ENCODE peak calls at places on chromosomes 2 and 18, in eight cellular contexts. One of them, this sample, is unnamed.

GRCh38 chr2:162058973-162059668 is 14.9 kb downstream of the DPP4 start:
- DNase-seq in amniotic stem cell: no peak
- DNase-seq in NCI-H2227 treated with DMSO at 0.1 percent for 48 hours: no peak
- DNase-seq in fibroblast of mammary gland: no peak
- DNase-seq in stimulated activated CD4-positive, alpha-beta T cell treated with anti-CD3 and anti-CD28 coated beads, Interleukin-15, amount 100 ng/mL, for 1 hour: no peak
- DNase-seq in stomach: no peak
- DNase-seq in WERI-Rb-1: no peak
- DNase-seq in KBM-7: no peak
- DNase-seq in this sample: no peak

GRCh38 chr2:79960726-79961049 is 343.9 kb downstream of the LRRTM1 start:
- DNase-seq in NCI-H2227 treated with DMSO at 0.1 percent for 48 hours: no peak
- DNase-seq in fibroblast of mammary gland: no peak
- DNase-seq in stomach: no peak
- DNase-seq in WERI-Rb-1: no peak
- DNase-seq in KBM-7: no peak
- DNase-seq in stimulated activated CD4-positive, alpha-beta T cell treated with anti-CD3 and anti-CD28 coated beads, Interleukin-15, amount 100 ng/mL, for 1 hour: no peak
- DNase-seq in amniotic stem cell: no peak
- DNase-seq in this sample: no peak

GRCh38 chr18:11752116-11752911 is 63.2 kb downstream of the GNAL start:
- DNase-seq in NCI-H2227 treated with DMSO at 0.1 percent for 48 hours: peak; percentile 66
- DNase-seq in fibroblast of mammary gland: peak; percentile 48
- DNase-seq in WERI-Rb-1: no peak
- DNase-seq in stimulated activated CD4-positive, alpha-beta T cell treated with anti-CD3 and anti-CD28 coated beads, Interleukin-15, amount 100 ng/mL, for 1 hour: no peak
- DNase-seq in stomach: no peak
- DNase-seq in KBM-7: no peak
- DNase-seq in amniotic stem cell: no peak
- DNase-seq in this sample: no peak

GRCh38 chr2:229096667-229097066 is 174.4 kb downstream of the PID1 start:
- DNase-seq in stomach: no peak
- DNase-seq in stimulated activated CD4-positive, alpha-beta T cell treated with anti-CD3 and anti-CD28 coated beads, Interleukin-15, amount 100 ng/mL, for 1 hour: no peak
- DNase-seq in amniotic stem cell: no peak
- DNase-seq in WERI-Rb-1: no peak
- DNase-seq in fibroblast of mammary gland: no peak
- DNase-seq in NCI-H2227 treated with DMSO at 0.1 percent for 48 hours: no peak
- DNase-seq in KBM-7: no peak
- DNase-seq in this sample: no peak

GRCh38 chr2:138777996-138778395 is 2.2 kb downstream of the NXPH2 start:
- DNase-seq in amniotic stem cell: no peak
- DNase-seq in KBM-7: no peak
- DNase-seq in WERI-Rb-1: no peak
- DNase-seq in fibroblast of mammary gland: no peak
- DNase-seq in stomach: no peak
- DNase-seq in NCI-H2227 treated with DMSO at 0.1 percent for 48 hours: no peak
- DNase-seq in stimulated activated CD4-positive, alpha-beta T cell treated with anti-CD3 and anti-CD28 coated beads, Interleukin-15, amount 100 ng/mL, for 1 hour: no peak
- DNase-seq in this sample: no peak

GRCh38 chr2:111946294-111947114 is 48.1 kb downstream of the MERTK start:
- DNase-seq in fibroblast of mammary gland: peak; percentile 96
- DNase-seq in stomach: peak; percentile 80
- DNase-seq in stimulated activated CD4-positive, alpha-beta T cell treated with anti-CD3 and anti-CD28 coated beads, Interleukin-15, amount 100 ng/mL, for 1 hour: no peak
- DNase-seq in NCI-H2227 treated with DMSO at 0.1 percent for 48 hours: no peak
- DNase-seq in amniotic stem cell: peak; percentile 40
- DNase-seq in KBM-7: no peak
- DNase-seq in WERI-Rb-1: peak; percentile 27
- DNase-seq in this sample: no peak

GRCh38 chr2:158493458-158493857 is 36.7 kb downstream of the PKP4 start:
- DNase-seq in KBM-7: no peak
- DNase-seq in amniotic stem cell: no peak
- DNase-seq in WERI-Rb-1: no peak
- DNase-seq in NCI-H2227 treated with DMSO at 0.1 percent for 48 hours: no peak
- DNase-seq in stimulated activated CD4-positive, alpha-beta T cell treated with anti-CD3 and anti-CD28 coated beads, Interleukin-15, amount 100 ng/mL, for 1 hour: no peak
- DNase-seq in fibroblast of mammary gland: no peak
- DNase-seq in stomach: no peak
- DNase-seq in this sample: no peak

GRCh38 chr18:50274941-50275340 is 6.4 kb downstream of the MBD1 start:
- DNase-seq in NCI-H2227 treated with DMSO at 0.1 percent for 48 hours: no peak
- DNase-seq in WERI-Rb-1: no peak
- DNase-seq in amniotic stem cell: no peak
- DNase-seq in fibroblast of mammary gland: no peak
- DNase-seq in stimulated activated CD4-positive, alpha-beta T cell treated with anti-CD3 and anti-CD28 coated beads, Interleukin-15, amount 100 ng/mL, for 1 hour: no peak
- DNase-seq in KBM-7: no peak
- DNase-seq in stomach: no peak
- DNase-seq in this sample: no peak

GRCh38 chr2:96273763-96274162 is 7.7 kb downstream of the CIAO1 start:
- DNase-seq in NCI-H2227 treated with DMSO at 0.1 percent for 48 hours: no peak
- DNase-seq in WERI-Rb-1: no peak
- DNase-seq in fibroblast of mammary gland: no peak
- DNase-seq in stimulated activated CD4-positive, alpha-beta T cell treated with anti-CD3 and anti-CD28 coated beads, Interleukin-15, amount 100 ng/mL, for 1 hour: no peak
- DNase-seq in amniotic stem cell: no peak
- DNase-seq in stomach: no peak
- DNase-seq in KBM-7: no peak
- DNase-seq in this sample: no peak